ENCODE peak calls at places on chromosomes 7 and 10, in eight cellular contexts. Q is A549; H is endothelial cell of umbilical vein; V is foreskin keratinocyte; C is dorsolateral prefrontal cortex; P is tibial artery; E is CD4-positive, alpha-beta T cell; I is fibroblast of lung. Z is an unnamed sample.

GRCh38 chr7:40833541-40834234 is 698.9 kb downstream of the SUGCT start:
- DNase-seq in V (no peak), P (no peak), C (no peak), I (no peak), H (peak), Q (no peak), E (no peak), Z (peak)

GRCh38 chr10:30883116-30883515 is 148.5 kb downstream of the ZNF438 start:
- DNase-seq in C (no peak), V (no peak), E (no peak), P (no peak), I (no peak), H (peak), Q (no peak), Z (no peak)

GRCh38 chr10:73771722-73772279 is 10.0 kb upstream of the CHCHD1 start:
- DNase-seq in Q (peak), I (no peak), H (peak), E (peak), V (no peak), P (no peak), C (peak), Z (peak)

GRCh38 chr7:112757337-112757736 is 32.9 kb downstream of the TMEM168 start:
- DNase-seq in I (no peak), E (no peak), H (no peak), Q (no peak), V (no peak), C (no peak), P (no peak), Z (no peak)

GRCh38 chr7:14457567-14458453 is 444.7 kb downstream of the DGKB start:
- DNase-seq in V (peak), H (peak), E (peak), P (peak), Q (peak), C (peak), I (peak), Z (peak)

GRCh38 chr7:44293561-44294324 is 31.7 kb downstream of the CAMK2B start:
- DNase-seq in Q (no peak), C (no peak), I (no peak), V (no peak), P (peak), E (peak), H (no peak), Z (no peak)

GRCh38 chr10:60606343-60607080 is 171.8 kb upstream of the CDK1 start:
- DNase-seq in P (no peak), E (no peak), H (peak), I (peak), V (peak), Q (no peak), C (no peak), Z (peak)

GRCh38 chr7:98864726-98865420 is 4.9 kb downstream of the TMEM130 start:
- DNase-seq in V (no peak), E (no peak), P (no peak), I (no peak), H (no peak), C (no peak), Q (no peak), Z (no peak)

GRCh38 chr10:60735244-60735643 is 43.0 kb upstream of the CDK1 start:
- DNase-seq in I (no peak), V (no peak), C (no peak), E (no peak), Q (no peak), H (no peak), P (no peak), Z (no peak)

GRCh38 chr10:11875499-11876281 is 52.5 kb downstream of the PROSER2 start:
- DNase-seq in C (no peak), V (peak), E (no peak), I (peak), H (peak), P (peak), Q (peak), Z (peak)

GRCh38 chr10:83862723-83863122 is 276.6 kb upstream of the GHITM start:
- DNase-seq in C (no peak), V (no peak), I (no peak), H (no peak), P (no peak), Q (no peak), E (no peak), Z (no peak)

GRCh38 chr7:108246227-108246837 is 116.2 kb upstream of the LAMB4 start:
- DNase-seq in Q (peak), C (no peak), I (peak), V (peak), H (peak), P (no peak), E (no peak), Z (peak)

GRCh38 chr7:96303686-96304443 is 18.0 kb downstream of the SLC25A13 start:
- DNase-seq in H (no peak), P (no peak), E (no peak), C (no peak), Q (no peak), V (peak), I (peak), Z (no peak)

GRCh38 chr10:35887686-35888085 is 245.6 kb upstream of the FZD8 start:
- DNase-seq in P (no peak), E (no peak), I (no peak), C (no peak), V (peak), H (no peak), Q (no peak), Z (peak)

GRCh38 chr10:38007551-38007950 is 2.9 kb upstream of the ZNF33A start:
- DNase-seq in I (no peak), C (no peak), V (peak), E (no peak), Q (no peak), H (no peak), P (no peak), Z (no peak)

GRCh38 chr7:22662031-22662430 is 65.0 kb upstream of the IL6 start:
- DNase-seq in P (no peak), I (no peak), Q (no peak), V (no peak), E (no peak), C (no peak), H (peak), Z (no peak)

GRCh38 chr10:88045116-88045515 is 181.7 kb downstream of the PTEN start:
- DNase-seq in C (no peak), H (no peak), Q (no peak), E (no peak), P (no peak), I (peak), V (no peak), Z (no peak)

GRCh38 chr10:130300608-130301025 is 164.4 kb downstream of the GLRX3 start:
- DNase-seq in I (no peak), H (no peak), E (peak), P (peak), Q (no peak), C (no peak), V (no peak), Z (no peak)

GRCh38 chr7:93115796-93116195 is 2.0 kb downstream of the SAMD9 start:
- DNase-seq in V (peak), Q (peak), P (no peak), I (peak), C (no peak), H (no peak), E (no peak), Z (peak)

GRCh38 chr10:28367865-28368541 is 65.1 kb upstream of the MPP7 start:
- DNase-seq in P (no peak), C (no peak), I (peak), V (peak), Q (no peak), H (no peak), E (peak), Z (peak)

GRCh38 chr10:96814264-96814663 is 17.8 kb upstream of the LCOR start:
- DNase-seq in P (no peak), C (no peak), I (peak), H (no peak), Q (no peak), E (no peak), V (peak), Z (no peak)

GRCh38 chr7:80719261-80719660 is 80.8 kb downstream of the CD36 start:
- DNase-seq in H (no peak), P (no peak), E (no peak), V (peak), Q (no peak), C (no peak), I (peak), Z (no peak)

GRCh38 chr10:18479502-18479901 is 171.9 kb downstream of the NSUN6 start:
- DNase-seq in V (no peak), P (no peak), I (no peak), E (no peak), Q (no peak), H (no peak), C (no peak), Z (no peak)

GRCh38 chr7:157211710-157212109 is 73.0 kb downstream of the UBE3C start:
- DNase-seq in Q (no peak), I (peak), P (no peak), H (no peak), V (no peak), E (no peak), C (no peak), Z (no peak)

GRCh38 chr10:23192396-23192740 is 256 bp downstream of the PTF1A start:
- DNase-seq in V (no peak), Q (no peak), I (no peak), E (no peak), C (no peak), P (no peak), H (no peak), Z (no peak)

GRCh38 chr7:38584443-38585210 is 46.5 kb downstream of the AMPH start:
- DNase-seq in I (peak), Q (no peak), E (no peak), P (no peak), C (no peak), H (no peak), V (no peak), Z (no peak)

GRCh38 chr10:102492344-102492939 is 10.1 kb downstream of the ACTR1A start:
- DNase-seq in C (no peak), Q (no peak), V (peak), H (no peak), P (no peak), E (no peak), I (no peak), Z (no peak)

GRCh38 chr10:32958992-32959703 is 1.1 kb upstream of the ITGB1 start:
- DNase-seq in P (no peak), E (no peak), Q (no peak), I (no peak), V (no peak), H (no peak), C (no peak), Z (no peak)

GRCh38 chr10:32961892-32962369 is 3.9 kb upstream of the ITGB1 start:
- DNase-seq in P (no peak), Q (no peak), C (no peak), I (peak), V (peak), E (no peak), H (peak), Z (peak)

GRCh38 chr10:32958085-32958991 is at the start of gene ITGB1:
- DNase-seq in E (peak), H (peak), Q (peak), I (peak), P (peak), C (peak), V (peak), Z (peak)

GRCh38 chr10:32961343-32961891 is 3.4 kb upstream of the ITGB1 start:
- DNase-seq in I (no peak), P (no peak), V (no peak), C (no peak), Q (no peak), H (no peak), E (no peak), Z (no peak)

DNA sequence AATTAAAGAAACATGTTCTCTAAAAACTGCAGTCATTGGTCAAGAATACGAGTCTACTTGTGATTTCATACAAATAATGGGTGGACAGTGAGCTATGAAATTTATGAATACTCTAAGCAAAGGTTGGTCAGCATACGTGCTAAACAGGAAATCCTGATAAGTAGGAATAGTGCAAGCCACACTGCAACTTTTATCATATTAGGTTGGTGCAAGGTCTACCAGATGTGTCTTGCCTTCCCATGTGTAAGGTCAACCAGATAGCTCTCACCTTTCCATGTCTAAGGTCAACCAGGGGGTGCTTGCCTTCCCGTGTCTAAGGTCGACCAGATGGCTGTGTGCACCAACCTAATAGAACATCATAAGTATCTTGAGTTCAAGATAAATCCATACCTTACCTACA is 2.0 kb upstream of the ITGB1 start:
- DNase-seq in P (no peak), C (no peak), E (no peak), V (no peak), H (peak), I (no peak), Q (no peak), Z (no peak)
- H3K27ac ChIP-seq in P (peak), C (no peak), E (no peak), V (peak), H (peak), I (peak), Q (peak), Z (no peak)

DNA sequence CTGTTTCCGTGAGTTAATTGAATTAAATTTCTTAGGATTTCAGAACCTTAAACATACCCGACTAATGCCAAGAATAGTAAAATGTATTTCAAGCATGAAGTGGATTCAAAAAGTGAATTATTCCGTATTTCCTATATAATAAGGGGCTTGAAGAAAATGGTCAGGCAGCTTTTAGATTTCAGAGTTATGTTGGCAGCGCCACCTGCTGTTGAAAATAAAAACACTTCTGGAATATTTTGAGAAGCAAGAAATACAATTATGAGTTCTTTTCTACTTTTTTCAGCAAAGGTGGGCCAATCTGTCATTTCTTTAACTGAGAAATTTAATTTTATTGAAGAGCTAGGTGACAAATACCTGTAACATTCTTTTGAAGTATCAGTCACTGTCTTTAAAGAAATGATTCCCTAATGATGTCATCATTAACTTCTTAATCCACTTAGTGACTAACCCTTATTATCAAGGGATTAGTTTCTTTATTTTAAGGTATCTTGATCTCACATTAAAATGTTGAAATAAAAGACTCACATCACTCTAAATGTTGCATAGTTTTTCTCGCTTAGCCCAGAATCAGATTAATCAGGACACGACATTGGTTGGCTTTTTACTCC is 36.6 kb upstream of the AGR3 start:
- DNase-seq in P (no peak), C (no peak), V (peak), I (peak), E (no peak), H (peak), Q (no peak), Z (no peak)
- TF ChIP-seq CTCF in P (peak), C (peak), V (peak), I (peak), E (peak), H (peak), Q (peak), Z (peak)

DNA sequence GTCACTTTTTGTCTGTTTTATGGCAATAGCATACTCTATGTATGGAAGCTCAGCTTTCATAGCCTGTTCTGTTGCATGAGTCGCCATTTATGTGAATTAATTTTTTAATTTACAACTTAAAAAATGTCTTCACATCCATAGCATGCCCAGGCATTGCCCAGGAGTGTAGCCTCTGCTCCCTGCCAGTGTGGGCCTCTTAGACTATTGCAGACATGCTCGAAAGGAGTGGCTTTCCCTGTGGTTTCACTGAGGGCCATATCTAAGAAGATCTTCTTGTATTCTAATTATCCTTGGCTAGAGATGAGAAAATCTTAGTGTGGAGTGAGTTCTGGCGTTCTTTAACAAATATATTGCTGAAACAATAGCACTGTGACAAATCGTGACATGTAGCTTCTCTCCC is 35.3 kb downstream of the PCBD1 start:
- DNase-seq in E (no peak), C (no peak), V (peak), I (no peak), H (no peak), P (no peak), Q (no peak), Z (no peak)
- H3K27ac ChIP-seq in E (no peak), C (no peak), V (no peak), I (no peak), H (no peak), P (no peak), Q (no peak), Z (no peak)

GRCh38 chr10:21532694-21533576 is 1.1 kb upstream of the MLLT10 start:
- DNase-seq in V (peak), P (peak), E (no peak), H (peak), Q (no peak), I (peak), C (no peak), Z (no peak)

GRCh38 chr10:21531164-21531563 is 2.9 kb upstream of the MLLT10 start:
- DNase-seq in I (peak), C (no peak), V (peak), Q (no peak), P (no peak), H (no peak), E (no peak), Z (no peak)

GRCh38 chr10:21535494-21535818 is 1.4 kb downstream of the MLLT10 start:
- DNase-seq in H (peak), I (peak), Q (no peak), V (peak), P (no peak), E (no peak), C (no peak), Z (no peak)

GRCh38 chr10:21534611-21535493 is 820 bp downstream of the MLLT10 start:
- DNase-seq in V (peak), C (no peak), I (peak), E (peak), H (peak), Q (peak), P (peak), Z (no peak)

GRCh38 chr10:21533577-21534475 is at the start of gene MLLT10:
- DNase-seq in H (peak), I (peak), C (peak), E (peak), P (peak), Q (peak), V (peak), Z (peak)
- TF ChIP-seq CTCF in H (no peak), I (peak), C (no peak), E (peak), P (peak), Q (no peak), V (peak), Z (no peak)

Z was measured in RWPE1.